ENCODE peak calls at places on chromosomes 16 and 17, in six cellular contexts. S is tibial artery; H is left kidney; X is HS-5; A is left cardiac atrium; W is stimulated activated CD4-positive, alpha-beta T cell treated with anti-CD3 and anti-CD28 coated beads, Interleukin-15, amount 100 ng/mL, for 1 hour. B is an unnamed sample.

GRCh38 chr17:77291591-77292386 is 151.0 kb downstream of the SEC14L1 start:
- DNase-seq in S (no peak), H (no peak), X (no peak), A (no peak), W (no peak), B (no peak)

GRCh38 chr16:10231563-10231962 is 49.3 kb upstream of the GRIN2A start:
- DNase-seq in S (no peak), H (no peak), X (no peak), A (no peak), W (no peak), B (no peak)

GRCh38 chr17:31537558-31537957 is 146.1 kb downstream of the RAB11FIP4 start:
- DNase-seq in S (no peak), H (peak; percentile 53), X (no peak), A (no peak), W (no peak), B (no peak)

GRCh38 chr17:79223953-79224352 is 149.3 kb downstream of the ENGASE start:
- DNase-seq in S (no peak), H (peak; percentile 35), X (no peak), A (no peak), W (no peak), B (no peak)

GRCh38 chr17:82663381-82664275 is 15.4 kb upstream of the WDR45B start:
- DNase-seq in S (peak; percentile 14), H (no peak), X (no peak), A (peak; percentile 17), W (no peak), B (no peak)

GRCh38 chr17:57135748-57136342 is 50.8 kb downstream of the AKAP1 start:
- DNase-seq in S (no peak), H (peak; percentile 40), X (no peak), A (no peak), W (no peak), B (no peak)

GRCh38 chr17:77618173-77618572 is 340.3 kb upstream of the TNRC6C start:
- DNase-seq in S (no peak), H (no peak), X (no peak), A (no peak), W (no peak), B (no peak)

GRCh38 chr16:83328936-83329335 is 478.8 kb upstream of the HSBP1 start:
- DNase-seq in S (no peak), H (no peak), X (no peak), A (no peak), W (no peak), B (no peak)

GRCh38 chr17:48181653-48182052 is 74.1 kb downstream of the SNX11 start:
- DNase-seq in S (no peak), H (peak; percentile 73), X (no peak), A (no peak), W (no peak), B (no peak)

GRCh38 chr17:58112970-58113631 is 29.9 kb downstream of the DYNLL2 start:
- DNase-seq in S (peak; percentile 82), H (peak; percentile 84), X (peak; percentile 28), A (peak; percentile 79), W (peak; percentile 61), B (peak; percentile 33)

GRCh38 chr16:4460936-4461249 is 13.5 kb downstream of the NMRAL1 start:
- DNase-seq in S (no peak), H (peak; percentile 43), X (no peak), A (no peak), W (no peak), B (no peak)

GRCh38 chr17:19551708-19552148 is 18.1 kb downstream of the SLC47A1 start:
- DNase-seq in S (no peak), H (no peak), X (no peak), A (peak; percentile 38), W (no peak), B (no peak)

GRCh38 chr16:27330542-27330941 is 16.8 kb downstream of the IL4R start:
- DNase-seq in S (peak; percentile 93), H (no peak), X (no peak), A (peak; percentile 85), W (no peak), B (no peak)

GRCh38 chr17:78665952-78666920 is 89.0 kb upstream of the DNAH17 start:
- DNase-seq in S (peak; percentile 51), H (peak; percentile 38), X (no peak), A (peak; percentile 82), W (no peak), B (no peak)

GRCh38 chr16:3459401-3460090 is 16.1 kb downstream of the NAA60 start:
- DNase-seq in S (no peak), H (peak; percentile 35), X (no peak), A (no peak), W (no peak), B (no peak)

GRCh38 chr16:89322381-89323119 is 105.0 kb downstream of the ZNF778 start:
- DNase-seq in S (peak; percentile 59), H (peak; percentile 83), X (no peak), A (peak; percentile 48), W (no peak), B (no peak)

GRCh38 chr17:81533713-81534141 is 5.5 kb downstream of the FSCN2 start:
- DNase-seq in S (no peak), H (no peak), X (no peak), A (no peak), W (no peak), B (no peak)

GRCh38 chr16:48126801-48127644 is 28.8 kb downstream of the ABCC12 start:
- DNase-seq in S (no peak), H (no peak), X (peak; percentile 44), A (no peak), W (no peak), B (no peak)

GRCh38 chr17:30449480-30449879 is 27.7 kb upstream of the GOSR1 start:
- DNase-seq in S (peak; percentile 26), H (no peak), X (no peak), A (peak; percentile 28), W (no peak), B (no peak)

GRCh38 chr17:65588194-65588808 is 26.9 kb upstream of the AXIN2 start:
- DNase-seq in S (no peak), H (peak; percentile 42), X (no peak), A (peak; percentile 63), W (no peak), B (no peak)

GRCh38 chr16:1645914-1646525 is 32.1 kb upstream of the JPT2 start:
- DNase-seq in S (no peak), H (no peak), X (no peak), A (no peak), W (no peak), B (no peak)

GRCh38 chr16:89805136-89805905 is 11.1 kb downstream of the FANCA start:
- DNase-seq in S (no peak), H (no peak), X (no peak), A (no peak), W (no peak), B (peak; percentile 24)

GRCh38 chr17:51580869-51581268 is 320.5 kb downstream of the UTP18 start:
- DNase-seq in S (no peak), H (no peak), X (no peak), A (no peak), W (no peak), B (no peak)

GRCh38 chr17:64032081-64032480 is 11.6 kb upstream of the ICAM2 start:
- DNase-seq in S (no peak), H (no peak), X (peak; percentile 45), A (no peak), W (no peak), B (no peak)

GRCh38 chr17:17181666-17182600 is 24.2 kb downstream of the PLD6 start:
- DNase-seq in S (no peak), H (no peak), X (no peak), A (no peak), W (no peak), B (no peak)

GRCh38 chr17:55265434-55266021 is 768 bp downstream of the HLF start:
- DNase-seq in S (no peak), H (peak; percentile 55), X (no peak), A (peak; percentile 37), W (no peak), B (no peak)

GRCh38 chr16:19843371-19843770 is 41.3 kb downstream of the GPRC5B start:
- DNase-seq in S (no peak), H (no peak), X (no peak), A (no peak), W (no peak), B (no peak)

GRCh38 chr17:1058423-1059130 is 61.6 kb downstream of the TIMM22 start:
- DNase-seq in S (no peak), H (no peak), X (no peak), A (peak; percentile 59), W (no peak), B (no peak)

GRCh38 chr16:74691093-74691855 is 9.4 kb downstream of the MLKL start:
- DNase-seq in S (no peak), H (no peak), X (no peak), A (no peak), W (no peak), B (no peak)

GRCh38 chr17:81576621-81577277 is 24.6 kb upstream of the FAAP100 start:
- DNase-seq in S (no peak), H (peak; percentile 59), X (no peak), A (no peak), W (no peak), B (no peak)

GRCh38 chr17:72592242-72592966 is 471.6 kb downstream of the SOX9 start:
- DNase-seq in S (no peak), H (peak; percentile 90), X (no peak), A (peak; percentile 67), W (peak; percentile 42), B (peak; percentile 65)

GRCh38 chr17:80348551-80349436 is 66.2 kb upstream of the ENDOV start:
- DNase-seq in S (no peak), H (peak; percentile 45), X (peak; percentile 19), A (no peak), W (no peak), B (no peak)

GRCh38 chr16:20073203-20074088 is at the start of gene GPR139:
- DNase-seq in S (no peak), H (peak; percentile 38), X (no peak), A (no peak), W (no peak), B (no peak)

GRCh38 chr16:65083181-65083845 is 38.5 kb downstream of the CDH11 start:
- DNase-seq in S (no peak), H (no peak), X (no peak), A (no peak), W (no peak), B (no peak)

GRCh38 chr17:42227849-42228696 is 33.8 kb upstream of the GHDC start:
- DNase-seq in S (no peak), H (no peak), X (no peak), A (no peak), W (no peak), B (no peak)

GRCh38 chr17:8740486-8740885 is 4.2 kb downstream of the CCDC42 start:
- DNase-seq in S (no peak), H (peak; percentile 44), X (no peak), A (no peak), W (no peak), B (no peak)

GRCh38 chr16:88956546-88957455 is 20.2 kb downstream of the CBFA2T3 start:
- DNase-seq in S (no peak), H (no peak), X (no peak), A (no peak), W (no peak), B (no peak)

GRCh38 chr16:12092347-12092882 is 115.9 kb downstream of the SNX29 start:
- DNase-seq in S (peak; percentile 5), H (peak; percentile 79), X (peak; percentile 86), A (no peak), W (no peak), B (no peak)

GRCh38 chr16:88983157-88983556 is 6.2 kb upstream of the CBFA2T3 start:
- DNase-seq in S (no peak), H (no peak), X (no peak), A (no peak), W (no peak), B (no peak)